ENCODE peak calls at places on chromosome 18, in seven cellular contexts. One of them, this sample, is unnamed.

GRCh38 chr18:73279499-73279898 is 411.7 kb upstream of the NETO1 start:
- DNase-seq in MM.1S: no peak
- DNase-seq in OCI-LY7: no peak
- DNase-seq in HCT116: no peak
- DNase-seq in hepatocyte: no peak
- DNase-seq in SK-N-SH: no peak
- DNase-seq in GM23338: no peak
- DNase-seq in this sample: no peak

GRCh38 chr18:23982154-23983071 is 32.1 kb upstream of the TTC39C start:
- DNase-seq in OCI-LY7: no peak
- DNase-seq in HCT116: no peak
- DNase-seq in MM.1S: no peak
- DNase-seq in hepatocyte: peak; percentile 64
- DNase-seq in GM23338: peak; percentile 17
- DNase-seq in SK-N-SH: peak; percentile 48
- DNase-seq in this sample: no peak

GRCh38 chr18:24515721-24516120 is 55.3 kb downstream of the HRH4 start:
- DNase-seq in hepatocyte: no peak
- DNase-seq in GM23338: no peak
- DNase-seq in SK-N-SH: no peak
- DNase-seq in OCI-LY7: no peak
- DNase-seq in HCT116: no peak
- DNase-seq in MM.1S: no peak
- DNase-seq in this sample: no peak

GRCh38 chr18:51032193-51032592 is 2.2 kb downstream of the SMAD4 start:
- DNase-seq in MM.1S: no peak
- DNase-seq in hepatocyte: no peak
- DNase-seq in SK-N-SH: no peak
- DNase-seq in GM23338: no peak
- DNase-seq in OCI-LY7: no peak
- DNase-seq in HCT116: no peak
- DNase-seq in this sample: no peak

GRCh38 chr18:41936471-41937134 is 18.4 kb upstream of the PIK3C3 start:
- DNase-seq in hepatocyte: no peak
- DNase-seq in OCI-LY7: no peak
- DNase-seq in GM23338: no peak
- DNase-seq in HCT116: no peak
- DNase-seq in SK-N-SH: no peak
- DNase-seq in MM.1S: no peak
- DNase-seq in this sample: no peak

GRCh38 chr18:24585996-24586566 is 125.6 kb downstream of the HRH4 start:
- DNase-seq in HCT116: no peak
- DNase-seq in GM23338: no peak
- DNase-seq in SK-N-SH: no peak
- DNase-seq in OCI-LY7: no peak
- DNase-seq in MM.1S: no peak
- DNase-seq in hepatocyte: no peak
- DNase-seq in this sample: no peak

GRCh38 chr18:54532222-54532621 is 58.8 kb upstream of the DYNAP start:
- DNase-seq in GM23338: peak; percentile 68
- DNase-seq in HCT116: no peak
- DNase-seq in OCI-LY7: peak; percentile 65
- DNase-seq in SK-N-SH: no peak
- DNase-seq in MM.1S: no peak
- DNase-seq in hepatocyte: peak; percentile 31
- DNase-seq in this sample: no peak

GRCh38 chr18:49016648-49017539 is 66.1 kb upstream of the SMAD7 start:
- DNase-seq in hepatocyte: peak; percentile 92
- DNase-seq in HCT116: peak; percentile 60
- DNase-seq in MM.1S: no peak
- DNase-seq in SK-N-SH: peak; percentile 40
- DNase-seq in OCI-LY7: no peak
- DNase-seq in GM23338: peak; percentile 60
- DNase-seq in this sample: peak; percentile 89

GRCh38 chr18:2337552-2338141 is 233.7 kb downstream of the METTL4 start:
- DNase-seq in GM23338: peak; percentile 74
- DNase-seq in HCT116: peak; percentile 19
- DNase-seq in OCI-LY7: peak; percentile 63
- DNase-seq in MM.1S: peak; percentile 32
- DNase-seq in hepatocyte: no peak
- DNase-seq in SK-N-SH: peak; percentile 26
- DNase-seq in this sample: no peak

GRCh38 chr18:13568443-13569392 is 157.6 kb downstream of the FAM210A start:
- DNase-seq in MM.1S: no peak
- DNase-seq in GM23338: no peak
- DNase-seq in HCT116: no peak
- DNase-seq in OCI-LY7: peak; percentile 10
- DNase-seq in SK-N-SH: no peak
- DNase-seq in hepatocyte: peak; percentile 68
- DNase-seq in this sample: no peak

GRCh38 chr18:44709297-44710117 is 28.8 kb downstream of the SETBP1 start:
- DNase-seq in hepatocyte: no peak
- DNase-seq in GM23338: no peak
- DNase-seq in OCI-LY7: no peak
- DNase-seq in SK-N-SH: no peak
- DNase-seq in MM.1S: peak; percentile 92
- DNase-seq in HCT116: no peak
- DNase-seq in this sample: no peak

GRCh38 chr18:24539866-24540604 is 79.6 kb downstream of the HRH4 start:
- DNase-seq in OCI-LY7: no peak
- DNase-seq in GM23338: no peak
- DNase-seq in HCT116: no peak
- DNase-seq in SK-N-SH: no peak
- DNase-seq in hepatocyte: no peak
- DNase-seq in MM.1S: peak; percentile 54
- DNase-seq in this sample: no peak

GRCh38 chr18:79401494-79402208 is 5.9 kb downstream of the NFATC1 start:
- DNase-seq in MM.1S: no peak
- DNase-seq in SK-N-SH: no peak
- DNase-seq in GM23338: no peak
- DNase-seq in OCI-LY7: no peak
- DNase-seq in HCT116: no peak
- DNase-seq in hepatocyte: no peak
- DNase-seq in this sample: no peak

GRCh38 chr18:23406271-23406787 is 46.8 kb upstream of the RIOK3 start:
- DNase-seq in OCI-LY7: no peak
- DNase-seq in HCT116: no peak
- DNase-seq in hepatocyte: peak; percentile 72
- DNase-seq in MM.1S: no peak
- DNase-seq in SK-N-SH: no peak
- DNase-seq in GM23338: no peak
- DNase-seq in this sample: peak; percentile 93

GRCh38 chr18:79576686-79577351 is 102.8 kb upstream of the CTDP1 start:
- DNase-seq in OCI-LY7: no peak
- DNase-seq in GM23338: no peak
- DNase-seq in MM.1S: no peak
- DNase-seq in HCT116: no peak
- DNase-seq in hepatocyte: peak; percentile 73
- DNase-seq in SK-N-SH: no peak
- DNase-seq in this sample: no peak

DNA sequence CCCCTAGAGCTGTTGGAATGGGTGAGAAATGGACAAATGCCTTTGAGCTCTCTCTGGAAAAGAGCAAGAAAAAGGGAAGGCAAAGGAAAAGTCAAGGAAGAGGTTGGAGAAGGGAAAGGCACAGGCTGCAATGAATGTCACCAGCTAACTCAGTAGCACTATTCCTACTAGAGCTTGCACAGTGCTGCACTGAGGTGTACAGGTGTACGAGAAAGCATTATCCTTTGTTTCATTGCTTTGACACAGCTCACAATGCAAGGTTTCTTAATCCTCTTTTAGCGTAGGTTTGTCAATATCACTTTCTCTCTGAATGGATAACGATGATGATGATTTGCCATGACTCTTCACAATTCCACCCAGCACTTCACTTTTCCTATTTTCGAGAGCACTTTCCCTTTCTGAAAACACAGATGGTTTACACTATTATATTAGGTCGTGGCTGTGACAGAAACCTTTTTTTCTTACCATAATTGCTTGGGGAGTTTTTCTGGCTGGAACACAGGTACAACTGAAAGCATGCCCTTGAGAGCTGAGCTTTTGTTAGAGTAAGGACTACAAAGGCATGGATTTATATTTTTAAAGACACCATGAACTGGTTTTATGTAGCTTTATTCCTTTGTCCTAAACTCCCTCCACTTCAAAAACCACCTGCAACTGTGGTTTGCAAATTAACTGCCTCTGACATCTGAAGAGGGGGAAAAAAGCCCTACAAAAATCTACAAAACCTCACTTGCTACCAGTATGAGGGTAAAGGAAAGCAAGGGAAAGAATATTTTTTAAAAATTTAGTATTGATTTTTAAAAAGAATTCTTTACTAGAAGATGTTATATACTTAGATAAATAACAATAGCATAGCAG is 265.5 kb downstream of the TGIF1 start:
- DNase-seq in HCT116: no peak
- DNase-seq in OCI-LY7: peak; percentile 76
- DNase-seq in SK-N-SH: no peak
- DNase-seq in MM.1S: peak; percentile 14
- DNase-seq in hepatocyte: no peak
- DNase-seq in GM23338: no peak
- DNase-seq in this sample: no peak
- H3K9me2 ChIP-seq in HCT116: no peaks in the 10 kb centered on the region
- H3K9me2 ChIP-seq in OCI-LY7: no peaks in the 10 kb centered on the region
- H3K9me2 ChIP-seq in SK-N-SH: no peaks in the 10 kb centered on the region
- H3K9me2 ChIP-seq in MM.1S: no peaks in the 10 kb centered on the region
- H3K9me2 ChIP-seq in hepatocyte: no peaks in the 10 kb centered on the region
- H3K9me2 ChIP-seq in GM23338: no peaks in the 10 kb centered on the region
- H3K9me2 ChIP-seq in this sample: no peaks in the 10 kb centered on the region

GRCh38 chr18:36620801-36621200 is 208.0 kb downstream of the TPGS2 start:
- DNase-seq in hepatocyte: no peak
- DNase-seq in GM23338: no peak
- DNase-seq in HCT116: no peak
- DNase-seq in SK-N-SH: no peak
- DNase-seq in OCI-LY7: no peak
- DNase-seq in MM.1S: no peak
- DNase-seq in this sample: no peak
- TF ChIP-seq CTCF in hepatocyte: no peak
- TF ChIP-seq CTCF in GM23338: peak; percentile 35
- TF ChIP-seq CTCF in HCT116: no peak
- TF ChIP-seq CTCF in SK-N-SH: peak; percentile 19
- TF ChIP-seq CTCF in OCI-LY7: no peak
- TF ChIP-seq CTCF in MM.1S: no peak
- TF ChIP-seq CTCF in this sample: peak; percentile 39

GRCh38 chr18:58041633-58042032 is 2.4 kb upstream of the NEDD4L start:
- DNase-seq in HCT116: no peak
- DNase-seq in GM23338: no peak
- DNase-seq in OCI-LY7: no peak
- DNase-seq in hepatocyte: peak; percentile 23
- DNase-seq in MM.1S: no peak
- DNase-seq in SK-N-SH: no peak
- DNase-seq in this sample: no peak

GRCh38 chr18:58034370-58034769 is 9.7 kb upstream of the NEDD4L start:
- DNase-seq in SK-N-SH: no peak
- DNase-seq in MM.1S: no peak
- DNase-seq in HCT116: no peak
- DNase-seq in GM23338: no peak
- DNase-seq in hepatocyte: no peak
- DNase-seq in OCI-LY7: no peak
- DNase-seq in this sample: no peak

GRCh38 chr18:58038063-58038462 is 6.0 kb upstream of the NEDD4L start:
- DNase-seq in HCT116: no peak
- DNase-seq in hepatocyte: no peak
- DNase-seq in SK-N-SH: no peak
- DNase-seq in OCI-LY7: no peak
- DNase-seq in GM23338: no peak
- DNase-seq in MM.1S: no peak
- DNase-seq in this sample: no peak

GRCh38 chr18:58042826-58043362 is 1.1 kb upstream of the NEDD4L start:
- DNase-seq in SK-N-SH: no peak
- DNase-seq in hepatocyte: no peak
- DNase-seq in MM.1S: no peak
- DNase-seq in OCI-LY7: no peak
- DNase-seq in GM23338: peak; percentile 49
- DNase-seq in HCT116: no peak
- DNase-seq in this sample: no peak

DNA sequence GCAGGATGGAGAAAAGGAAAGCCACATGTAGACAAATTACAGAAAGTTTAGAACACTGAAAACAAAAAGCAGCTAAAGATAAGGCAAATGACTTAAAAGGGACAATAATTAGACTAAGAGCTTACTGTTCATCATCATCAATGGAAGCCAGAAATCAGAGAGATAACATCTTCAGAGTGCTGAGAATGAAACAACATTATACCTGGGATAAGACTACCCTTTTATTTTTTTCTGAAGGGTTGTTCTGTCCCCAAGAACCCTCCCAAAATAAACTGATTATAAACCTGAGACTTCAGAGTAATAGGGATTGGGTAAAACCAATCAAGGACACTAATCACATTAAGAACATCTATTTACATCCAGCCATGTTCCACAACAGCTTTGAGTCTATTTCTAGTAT is 6.9 kb upstream of the NEDD4L start:
- DNase-seq in OCI-LY7: no peak
- DNase-seq in GM23338: no peak
- DNase-seq in HCT116: no peak
- DNase-seq in hepatocyte: no peak
- DNase-seq in SK-N-SH: no peak
- DNase-seq in MM.1S: no peak
- DNase-seq in this sample: no peak
- H3K9me2 ChIP-seq in OCI-LY7: no peaks in the 10 kb centered on the region
- H3K9me2 ChIP-seq in GM23338: no peaks in the 10 kb centered on the region
- H3K9me2 ChIP-seq in HCT116: no peaks in the 10 kb centered on the region
- H3K9me2 ChIP-seq in hepatocyte: no peaks in the 10 kb centered on the region
- H3K9me2 ChIP-seq in SK-N-SH: no peaks in the 10 kb centered on the region
- H3K9me2 ChIP-seq in MM.1S: no peaks in the 10 kb centered on the region
- H3K9me2 ChIP-seq in this sample: peaks cover 5% of the 10 kb centered on the region

DNA sequence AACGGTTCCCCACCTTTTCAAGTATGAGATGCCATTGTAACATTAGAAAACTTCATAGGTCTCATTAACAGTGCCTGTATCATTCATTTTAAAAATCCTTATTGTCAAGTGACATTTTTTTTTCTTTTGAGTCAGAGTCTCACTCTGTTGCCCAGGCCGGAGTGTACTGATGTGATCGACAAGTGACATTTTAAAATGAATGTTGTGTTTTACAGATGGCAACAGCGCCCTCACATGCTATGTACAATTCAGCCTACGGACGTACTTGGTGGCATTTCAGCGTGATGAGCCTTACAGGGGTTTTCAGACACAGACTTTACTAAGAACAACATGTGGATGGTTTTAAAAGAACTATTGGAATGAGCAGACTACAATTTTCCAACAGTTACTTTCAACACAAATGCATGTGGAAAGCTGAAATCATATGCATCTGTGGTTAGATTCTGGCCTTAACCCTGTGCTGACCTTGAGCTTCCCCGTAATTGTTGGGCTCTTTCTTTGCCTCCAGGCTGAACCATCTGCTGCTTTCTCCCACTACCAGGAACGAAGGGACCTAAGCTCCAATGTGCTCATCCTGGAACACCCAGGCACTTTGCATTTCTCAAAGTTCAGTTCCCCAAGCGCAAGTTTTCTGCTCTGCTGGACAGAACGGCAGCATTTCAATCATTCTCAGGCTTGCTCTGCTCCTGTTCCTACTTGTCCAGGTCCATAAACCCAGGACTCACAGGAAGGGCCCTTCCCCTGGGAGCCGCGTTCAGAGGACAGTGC is 119.9 kb upstream of the NDUFV2 start:
- DNase-seq in OCI-LY7: peak; percentile 91
- DNase-seq in GM23338: peak; percentile 71
- DNase-seq in hepatocyte: peak; percentile 75
- DNase-seq in MM.1S: peak; percentile 83
- DNase-seq in HCT116: peak; percentile 63
- DNase-seq in SK-N-SH: peak; percentile 61
- DNase-seq in this sample: peak; percentile 59
- TF ChIP-seq CTCF in OCI-LY7: peak; percentile 96
- TF ChIP-seq CTCF in GM23338: peak; percentile 83
- TF ChIP-seq CTCF in hepatocyte: peak; percentile 75
- TF ChIP-seq CTCF in MM.1S: peak; percentile 77
- TF ChIP-seq CTCF in HCT116: peak; percentile 55
- TF ChIP-seq CTCF in SK-N-SH: peak; percentile 73
- TF ChIP-seq CTCF in this sample: peak; percentile 68

This sample was measured in PC-9.